ENCODE peak calls at places on chromosome 19, in four cellular contexts. M is psoas muscle, G is foreskin fibroblast, Z is Panc1. P is an unnamed sample.
A peak's percentile ranks its signal among the peaks of the same experiment; 100 is the strongest.

GRCh38 chr19:55454787-55455243 is 6.6 kb downstream of the ISOC2 start:
- DNase-seq in M (no peak), G (peak; percentile 74), Z (no peak), P (no peak)

GRCh38 chr19:14015454-14016035 is 9.4 kb upstream of the RFX1 start:
- DNase-seq in M (no peak), G (no peak), Z (no peak), P (no peak)

GRCh38 chr19:54803410-54803809 is at the start of gene KIR2DL4:
- DNase-seq in M (no peak), G (no peak), Z (no peak), P (no peak)

GRCh38 chr19:48149430-48149829 is 20.7 kb downstream of the LIG1 start:
- DNase-seq in M (no peak), G (no peak), Z (no peak), P (no peak)

GRCh38 chr19:30356951-30357579 is 15.1 kb upstream of the ZNF536 start:
- DNase-seq in M (no peak), G (no peak), Z (no peak), P (no peak)

GRCh38 chr19:29079331-29079730 is 133.6 kb downstream of the UQCRFS1 start:
- DNase-seq in M (no peak), G (no peak), Z (no peak), P (no peak)

GRCh38 chr19:295687-296370 is 4.6 kb upstream of the PLPP2 start:
- DNase-seq in M (no peak), G (no peak), Z (no peak), P (no peak)

GRCh38 chr19:5129691-5130090 is 160.8 kb downstream of the KDM4B start:
- DNase-seq in M (no peak), G (no peak), Z (no peak), P (no peak)

GRCh38 chr19:57512845-57513244 is 13.1 kb downstream of the ZNF773 start:
- DNase-seq in M (no peak), G (peak; percentile 37), Z (no peak), P (no peak)

GRCh38 chr19:51980116-51980736 is 6.4 kb downstream of the ZNF350 start:
- DNase-seq in M (no peak), G (peak; percentile 23), Z (no peak), P (no peak)

GRCh38 chr19:1001538-1002166 is 1.4 kb downstream of the GRIN3B start:
- DNase-seq in M (no peak), G (peak; percentile 67), Z (no peak), P (no peak)

GRCh38 chr19:54114340-54114826 is 1.1 kb downstream of the TFPT start:
- DNase-seq in M (no peak), G (peak; percentile 65), Z (no peak), P (no peak)

GRCh38 chr19:33246729-33247440 is 21.2 kb upstream of the SLC7A10 start:
- DNase-seq in M (no peak), G (no peak), Z (no peak), P (no peak)

GRCh38 chr19:35793381-35794165 is 18.2 kb downstream of the ARHGAP33 start:
- DNase-seq in M (no peak), G (peak; percentile 55), Z (no peak), P (no peak)

GRCh38 chr19:14395710-14396338 is 14.6 kb downstream of the ADGRE5 start:
- DNase-seq in M (no peak), G (peak; percentile 84), Z (no peak), P (no peak)

P was measured in fibroblast of the conjunctiva.